ENCODE peak calls at places on chromosomes 7 and 10, in six cellular contexts. M, L, V, A, I and R are unnamed samples.

GRCh38 chr7:12524794-12525386 is 45.6 kb upstream of the SCIN start:
- DNase-seq in M (peak), L (no peak), V (peak), A (no peak), I (no peak), R (no peak)

GRCh38 chr7:80957226-80957625 is 38.4 kb upstream of the SEMA3C start:
- DNase-seq in M (no peak), L (no peak), V (no peak), A (no peak), I (no peak), R (no peak)

GRCh38 chr7:87689374-87689773 is 61.2 kb downstream of the RUNDC3B start:
- DNase-seq in M (no peak), L (no peak), V (no peak), A (no peak), I (no peak), R (no peak)

GRCh38 chr10:101607124-101607523 is 19.0 kb downstream of the DPCD start:
- DNase-seq in M (no peak), L (no peak), V (no peak), A (no peak), I (no peak), R (peak)

GRCh38 chr7:47941136-47941844 is 7.0 kb downstream of the PKD1L1 start:
- DNase-seq in M (no peak), L (no peak), V (peak), A (no peak), I (no peak), R (no peak)

GRCh38 chr10:18164771-18165361 is 24.6 kb downstream of the CACNB2 start:
- DNase-seq in M (no peak), L (no peak), V (no peak), A (no peak), I (no peak), R (no peak)

GRCh38 chr10:79346012-79346340 is 1.3 kb upstream of the PPIF start:
- DNase-seq in M (no peak), L (no peak), V (no peak), A (no peak), I (no peak), R (no peak)

GRCh38 chr7:13091974-13092707 is 404.7 kb downstream of the ARL4A start:
- DNase-seq in M (no peak), L (no peak), V (no peak), A (no peak), I (no peak), R (no peak)

GRCh38 chr7:71131753-71132520 is at the start of gene GALNT17:
- DNase-seq in M (peak), L (no peak), V (no peak), A (no peak), I (peak), R (peak)

GRCh38 chr10:66928000-66928770 is 2.3 kb downstream of the LRRTM3 start:
- DNase-seq in M (no peak), L (no peak), V (no peak), A (no peak), I (peak), R (no peak)

GRCh38 chr10:131175891-131176290 is 135.6 kb downstream of the TCERG1L start:
- DNase-seq in M (no peak), L (no peak), V (no peak), A (no peak), I (no peak), R (no peak)

GRCh38 chr10:49552277-49552676 is 13.4 kb upstream of the ERCC6 start:
- DNase-seq in M (no peak), L (no peak), V (peak), A (no peak), I (no peak), R (no peak)

GRCh38 chr10:71790749-71791440 is 17.6 kb upstream of the VSIR start:
- DNase-seq in M (no peak), L (no peak), V (no peak), A (no peak), I (no peak), R (no peak)

GRCh38 chr7:109842386-109842785 is 1248.5 kb upstream of the LRRN3 start:
- DNase-seq in M (no peak), L (no peak), V (no peak), A (no peak), I (no peak), R (no peak)

GRCh38 chr7:138822867-138823535 is 25.0 kb upstream of the ATP6V0A4 start:
- DNase-seq in M (no peak), L (no peak), V (no peak), A (no peak), I (no peak), R (no peak)

GRCh38 chr7:151592868-151593486 is 73.3 kb upstream of the RHEB start:
- DNase-seq in M (no peak), L (no peak), V (peak), A (no peak), I (no peak), R (no peak)

GRCh38 chr7:144026203-144026883 is 22.4 kb upstream of the OR2A5 start:
- DNase-seq in M (no peak), L (no peak), V (no peak), A (no peak), I (no peak), R (no peak)

GRCh38 chr10:73716251-73716650 is 18.3 kb upstream of the AGAP5 start:
- DNase-seq in M (no peak), L (no peak), V (no peak), A (no peak), I (no peak), R (no peak)

GRCh38 chr10:60661627-60662026 is 116.7 kb upstream of the CDK1 start:
- DNase-seq in M (no peak), L (no peak), V (no peak), A (no peak), I (no peak), R (peak)